ENCODE peak calls at places on chromosomes 12 and 14, in four cellular contexts. C is K562, Y is GM12878, T is HepG2. Z is an unnamed sample.

GRCh38 chr12:99486277-99486676 is 161.3 kb upstream of the GARIN6 start:
- DNase-seq in C (no peak), Y (no peak), T (no peak), Z (no peak)

GRCh38 chr14:67987596-67987995 is 168.0 kb downstream of the RAD51B start:
- DNase-seq in C (no peak), Y (no peak), T (no peak), Z (no peak)

GRCh38 chr12:104716183-104716571 is 241.9 kb downstream of the SLC41A2 start:
- DNase-seq in C (no peak), Y (no peak), T (no peak), Z (no peak)

GRCh38 chr14:93110856-93111419 is 4.8 kb downstream of the ITPK1 start:
- DNase-seq in C (no peak), Y (no peak), T (no peak), Z (no peak)

GRCh38 chr14:96494331-96494730 is 7.9 kb upstream of the PAPOLA start:
- DNase-seq in C (no peak), Y (no peak), T (no peak), Z (no peak)

GRCh38 chr14:64465856-64466554 is 706 bp downstream of the AKAP5 start:
- DNase-seq in C (no peak), Y (no peak), T (no peak), Z (peak)

GRCh38 chr14:61051046-61051445 is 70.0 kb downstream of the SLC38A6 start:
- DNase-seq in C (no peak), Y (no peak), T (no peak), Z (no peak)

GRCh38 chr14:100857196-100857922 is 31.4 kb downstream of the MEG3 start:
- DNase-seq in C (no peak), Y (no peak), T (no peak), Z (no peak)

GRCh38 chr12:101772019-101772774 is 32.9 kb upstream of the SYCP3 start:
- DNase-seq in C (no peak), Y (no peak), T (no peak), Z (no peak)

GRCh38 chr14:49881296-49882006 is 11.4 kb upstream of the ARF6 start:
- DNase-seq in C (no peak), Y (no peak), T (no peak), Z (no peak)

GRCh38 chr12:77686760-77687159 is 143.9 kb upstream of the NAV3 start:
- DNase-seq in C (no peak), Y (no peak), T (no peak), Z (no peak)

GRCh38 chr12:58268080-58268479 is 326.7 kb downstream of the ATP23 start:
- DNase-seq in C (no peak), Y (no peak), T (no peak), Z (no peak)

GRCh38 chr12:29610473-29611174 is 113.1 kb upstream of the OVCH1 start:
- DNase-seq in C (no peak), Y (no peak), T (no peak), Z (no peak)

GRCh38 chr14:60815371-60815770 is 80.8 kb downstream of the MNAT1 start:
- DNase-seq in C (no peak), Y (peak), T (peak), Z (no peak)

GRCh38 chr12:107684990-107685359 is 624 bp upstream of the PWP1 start:
- DNase-seq in C (peak), Y (no peak), T (peak), Z (no peak)

GRCh38 chr14:24013654-24014514 is 25.2 kb downstream of the DHRS4L2 start:
- DNase-seq in C (peak), Y (peak), T (peak), Z (peak)

GRCh38 chr14:101184562-101184961 is 281.0 kb upstream of the RTL1 start:
- DNase-seq in C (no peak), Y (no peak), T (no peak), Z (no peak)

GRCh38 chr12:100185361-100185894 is 15.2 kb upstream of the ACTR6 start:
- DNase-seq in C (no peak), Y (peak), T (no peak), Z (no peak)

GRCh38 chr14:104222396-104223036 is 84.1 kb downstream of the KIF26A start:
- DNase-seq in C (no peak), Y (no peak), T (no peak), Z (peak)

GRCh38 chr14:64137657-64138290 is 156.4 kb downstream of the ESR2 start:
- DNase-seq in C (no peak), Y (no peak), T (no peak), Z (peak)

GRCh38 chr12:131711551-131712205 is 788 bp downstream of the SFSWAP start:
- DNase-seq in C (peak), Y (no peak), T (no peak), Z (no peak)

GRCh38 chr14:59245809-59246295 is 57.4 kb downstream of the DAAM1 start:
- DNase-seq in C (no peak), Y (peak), T (no peak), Z (no peak)

GRCh38 chr12:82425241-82425640 is 66.9 kb downstream of the METTL25 start:
- DNase-seq in C (no peak), Y (no peak), T (no peak), Z (no peak)

GRCh38 chr12:131536337-131536736 is 174.6 kb upstream of the SFSWAP start:
- DNase-seq in C (no peak), Y (no peak), T (no peak), Z (no peak)

DNA sequence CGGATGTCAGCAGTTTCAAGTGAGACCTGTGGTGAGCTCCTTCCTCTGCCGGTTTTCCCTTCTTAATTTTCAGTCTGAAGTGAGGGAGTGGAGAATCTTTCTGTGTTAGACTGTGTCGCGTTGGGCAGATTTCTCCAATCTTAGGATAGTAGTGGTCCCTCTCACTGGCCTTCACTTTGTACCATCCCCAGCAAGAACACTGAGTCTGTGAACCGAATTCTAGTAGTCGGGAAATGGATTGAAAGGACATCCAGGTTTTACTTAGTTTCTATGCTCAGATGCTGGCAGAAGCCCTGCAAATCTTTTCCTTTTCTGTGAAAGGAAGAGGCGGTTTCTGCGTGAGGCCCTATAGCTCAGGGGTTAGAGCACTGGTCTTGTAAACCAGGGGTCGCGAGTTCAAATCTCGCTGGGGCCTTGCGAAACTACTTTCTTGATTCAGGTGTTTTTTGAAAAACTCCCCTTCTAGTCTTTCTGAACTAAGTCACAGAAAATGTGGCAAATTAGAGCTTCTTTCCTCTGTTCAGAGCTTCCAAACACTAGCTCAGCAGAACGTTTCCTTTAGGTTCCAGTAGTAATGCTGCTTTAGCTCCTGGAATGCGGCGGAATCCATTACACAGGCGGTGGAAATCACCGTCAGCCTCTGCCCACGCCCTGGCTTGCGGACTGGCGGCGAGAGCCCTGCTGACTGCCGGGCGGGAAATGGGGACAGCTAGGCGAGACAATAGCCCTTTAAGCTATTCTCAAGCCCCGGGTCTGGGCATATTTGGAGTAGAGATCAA is 2.8 kb upstream of the RNASE4 start:
- DNase-seq in C (peak), Y (peak), T (peak), Z (peak)
- TF ChIP-seq CREM in C (no peak), Y (peak), T (no peak), Z (no peak)

GRCh38 chr14:79896009-79896408 is 315.3 kb downstream of the DIO2 start:
- DNase-seq in C (no peak), Y (no peak), T (no peak), Z (no peak)
- TF ChIP-seq CREM in C (no peak), Y (no peak), T (no peak), Z (no peak)

DNA sequence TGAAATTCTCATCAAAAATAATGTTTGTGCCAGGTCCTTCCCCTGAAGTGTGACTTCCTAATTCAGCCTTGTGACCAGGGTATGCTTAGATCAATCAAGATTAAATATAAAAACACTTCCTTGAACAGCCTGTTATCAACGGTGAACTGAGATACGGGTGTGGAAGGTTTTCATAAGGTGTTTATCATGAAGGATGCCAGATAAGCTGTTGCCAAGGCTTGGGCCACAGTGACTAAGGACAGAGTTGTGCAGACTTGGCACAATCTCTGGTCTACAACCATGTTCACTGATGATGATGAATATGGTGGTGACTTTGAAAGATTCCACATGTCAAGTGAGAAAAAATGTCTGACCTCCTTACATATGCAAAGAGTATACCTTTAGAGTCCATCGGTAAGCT is 51.3 kb upstream of the LIN7A start:
- DNase-seq in C (no peak), Y (no peak), T (no peak), Z (no peak)
- TF ChIP-seq CREM in C (no peak), Y (no peak), T (no peak), Z (no peak)

GRCh38 chr14:94945615-94946014 is 175.7 kb upstream of the GSC start:
- DNase-seq in C (no peak), Y (no peak), T (no peak), Z (no peak)
- TF ChIP-seq CREM in C (no peak), Y (no peak), T (no peak), Z (no peak)

GRCh38 chr12:27575780-27576154 is 51.8 kb downstream of the PPFIBP1 start:
- DNase-seq in C (no peak), Y (no peak), T (no peak), Z (no peak)

GRCh38 chr12:27577688-27578087 is 53.7 kb downstream of the PPFIBP1 start:
- DNase-seq in C (no peak), Y (no peak), T (no peak), Z (no peak)

GRCh38 chr12:27576667-27577347 is 52.8 kb downstream of the PPFIBP1 start:
- DNase-seq in C (no peak), Y (no peak), T (no peak), Z (no peak)

GRCh38 chr12:27573972-27574371 is 50.0 kb downstream of the PPFIBP1 start:
- DNase-seq in C (no peak), Y (no peak), T (no peak), Z (no peak)

GRCh38 chr12:27575099-27575779 is 51.2 kb downstream of the PPFIBP1 start:
- DNase-seq in C (no peak), Y (no peak), T (no peak), Z (no peak)
- TF ChIP-seq CREM in C (no peak), Y (no peak), T (no peak), Z (no peak)

Z was measured in WTC11.